ENCODE peak calls at places on chromosome 12, in seven cellular contexts. One of them, this sample, is unnamed.

GRCh38 chr12:79674629-79675028 is 16.1 kb downstream of the PAWR start:
- DNase-seq in M059J: peak
- DNase-seq in stimulated activated CD8-positive, alpha-beta memory T cell treated with anti-CD3 and anti-CD28 coated beads, Interleukin-15, amount 100 ng/mL, for 4 hours: no peak
- DNase-seq in stimulated activated CD4-positive, alpha-beta T cell treated with anti-CD3 and anti-CD28 coated beads, TNF-alpha, amount 100 ng/mL, for 1 hour: no peak
- DNase-seq in AG08395: no peak
- DNase-seq in T-helper 9 cell: no peak
- DNase-seq in DMS153: no peak
- DNase-seq in this sample: no peak

GRCh38 chr12:4346931-4347330 is 25.9 kb downstream of the TIGAR start:
- DNase-seq in DMS153: no peak
- DNase-seq in AG08395: no peak
- DNase-seq in M059J: no peak
- DNase-seq in stimulated activated CD4-positive, alpha-beta T cell treated with anti-CD3 and anti-CD28 coated beads, TNF-alpha, amount 100 ng/mL, for 1 hour: no peak
- DNase-seq in T-helper 9 cell: no peak
- DNase-seq in stimulated activated CD8-positive, alpha-beta memory T cell treated with anti-CD3 and anti-CD28 coated beads, Interleukin-15, amount 100 ng/mL, for 4 hours: no peak
- DNase-seq in this sample: no peak

GRCh38 chr12:45435945-45436710 is 220.2 kb downstream of the ANO6 start:
- DNase-seq in stimulated activated CD4-positive, alpha-beta T cell treated with anti-CD3 and anti-CD28 coated beads, TNF-alpha, amount 100 ng/mL, for 1 hour: no peak
- DNase-seq in AG08395: no peak
- DNase-seq in DMS153: no peak
- DNase-seq in stimulated activated CD8-positive, alpha-beta memory T cell treated with anti-CD3 and anti-CD28 coated beads, Interleukin-15, amount 100 ng/mL, for 4 hours: no peak
- DNase-seq in M059J: peak
- DNase-seq in T-helper 9 cell: no peak
- DNase-seq in this sample: peak

GRCh38 chr12:39807043-39807442 is 187.4 kb upstream of the ABCD2 start:
- DNase-seq in M059J: no peak
- DNase-seq in T-helper 9 cell: no peak
- DNase-seq in stimulated activated CD4-positive, alpha-beta T cell treated with anti-CD3 and anti-CD28 coated beads, TNF-alpha, amount 100 ng/mL, for 1 hour: no peak
- DNase-seq in DMS153: no peak
- DNase-seq in stimulated activated CD8-positive, alpha-beta memory T cell treated with anti-CD3 and anti-CD28 coated beads, Interleukin-15, amount 100 ng/mL, for 4 hours: no peak
- DNase-seq in AG08395: no peak
- DNase-seq in this sample: no peak

GRCh38 chr12:78229491-78230209 is 399.0 kb downstream of the NAV3 start:
- DNase-seq in M059J: peak
- DNase-seq in T-helper 9 cell: no peak
- DNase-seq in stimulated activated CD4-positive, alpha-beta T cell treated with anti-CD3 and anti-CD28 coated beads, TNF-alpha, amount 100 ng/mL, for 1 hour: no peak
- DNase-seq in AG08395: peak
- DNase-seq in stimulated activated CD8-positive, alpha-beta memory T cell treated with anti-CD3 and anti-CD28 coated beads, Interleukin-15, amount 100 ng/mL, for 4 hours: no peak
- DNase-seq in DMS153: no peak
- DNase-seq in this sample: no peak

GRCh38 chr12:127803545-127803944 is 463.4 kb upstream of the TMEM132C start:
- DNase-seq in DMS153: peak
- DNase-seq in M059J: peak
- DNase-seq in stimulated activated CD4-positive, alpha-beta T cell treated with anti-CD3 and anti-CD28 coated beads, TNF-alpha, amount 100 ng/mL, for 1 hour: no peak
- DNase-seq in AG08395: peak
- DNase-seq in T-helper 9 cell: no peak
- DNase-seq in stimulated activated CD8-positive, alpha-beta memory T cell treated with anti-CD3 and anti-CD28 coated beads, Interleukin-15, amount 100 ng/mL, for 4 hours: no peak
- DNase-seq in this sample: no peak

GRCh38 chr12:94815450-94815849 is 165.1 kb upstream of the TMCC3 start:
- DNase-seq in stimulated activated CD4-positive, alpha-beta T cell treated with anti-CD3 and anti-CD28 coated beads, TNF-alpha, amount 100 ng/mL, for 1 hour: no peak
- DNase-seq in stimulated activated CD8-positive, alpha-beta memory T cell treated with anti-CD3 and anti-CD28 coated beads, Interleukin-15, amount 100 ng/mL, for 4 hours: no peak
- DNase-seq in DMS153: no peak
- DNase-seq in AG08395: no peak
- DNase-seq in M059J: no peak
- DNase-seq in T-helper 9 cell: no peak
- DNase-seq in this sample: no peak

GRCh38 chr12:4388032-4388431 is 8.5 kb upstream of the FGF23 start:
- DNase-seq in AG08395: no peak
- DNase-seq in DMS153: no peak
- DNase-seq in T-helper 9 cell: no peak
- DNase-seq in stimulated activated CD4-positive, alpha-beta T cell treated with anti-CD3 and anti-CD28 coated beads, TNF-alpha, amount 100 ng/mL, for 1 hour: no peak
- DNase-seq in M059J: no peak
- DNase-seq in stimulated activated CD8-positive, alpha-beta memory T cell treated with anti-CD3 and anti-CD28 coated beads, Interleukin-15, amount 100 ng/mL, for 4 hours: no peak
- DNase-seq in this sample: no peak

GRCh38 chr12:113983777-113984448 is 17.8 kb upstream of the RBM19 start:
- DNase-seq in T-helper 9 cell: no peak
- DNase-seq in M059J: no peak
- DNase-seq in stimulated activated CD8-positive, alpha-beta memory T cell treated with anti-CD3 and anti-CD28 coated beads, Interleukin-15, amount 100 ng/mL, for 4 hours: no peak
- DNase-seq in AG08395: no peak
- DNase-seq in stimulated activated CD4-positive, alpha-beta T cell treated with anti-CD3 and anti-CD28 coated beads, TNF-alpha, amount 100 ng/mL, for 1 hour: no peak
- DNase-seq in DMS153: no peak
- DNase-seq in this sample: no peak

GRCh38 chr12:57169969-57170368 is 22.6 kb upstream of the LRP1-AS start:
- DNase-seq in stimulated activated CD8-positive, alpha-beta memory T cell treated with anti-CD3 and anti-CD28 coated beads, Interleukin-15, amount 100 ng/mL, for 4 hours: no peak
- DNase-seq in AG08395: no peak
- DNase-seq in DMS153: no peak
- DNase-seq in stimulated activated CD4-positive, alpha-beta T cell treated with anti-CD3 and anti-CD28 coated beads, TNF-alpha, amount 100 ng/mL, for 1 hour: no peak
- DNase-seq in T-helper 9 cell: no peak
- DNase-seq in M059J: no peak
- DNase-seq in this sample: no peak

GRCh38 chr12:68349921-68350606 is 17.9 kb upstream of the MDM1 start:
- DNase-seq in DMS153: peak
- DNase-seq in stimulated activated CD8-positive, alpha-beta memory T cell treated with anti-CD3 and anti-CD28 coated beads, Interleukin-15, amount 100 ng/mL, for 4 hours: no peak
- DNase-seq in T-helper 9 cell: no peak
- DNase-seq in stimulated activated CD4-positive, alpha-beta T cell treated with anti-CD3 and anti-CD28 coated beads, TNF-alpha, amount 100 ng/mL, for 1 hour: no peak
- DNase-seq in M059J: peak
- DNase-seq in AG08395: no peak
- DNase-seq in this sample: no peak

GRCh38 chr12:31353730-31354708 is 28.1 kb upstream of the SINHCAF start:
- DNase-seq in M059J: no peak
- DNase-seq in stimulated activated CD4-positive, alpha-beta T cell treated with anti-CD3 and anti-CD28 coated beads, TNF-alpha, amount 100 ng/mL, for 1 hour: no peak
- DNase-seq in AG08395: no peak
- DNase-seq in stimulated activated CD8-positive, alpha-beta memory T cell treated with anti-CD3 and anti-CD28 coated beads, Interleukin-15, amount 100 ng/mL, for 4 hours: no peak
- DNase-seq in T-helper 9 cell: no peak
- DNase-seq in DMS153: peak
- DNase-seq in this sample: peak

GRCh38 chr12:1580036-1580435 is 14.3 kb downstream of the FBXL14 start:
- DNase-seq in stimulated activated CD4-positive, alpha-beta T cell treated with anti-CD3 and anti-CD28 coated beads, TNF-alpha, amount 100 ng/mL, for 1 hour: no peak
- DNase-seq in M059J: no peak
- DNase-seq in T-helper 9 cell: no peak
- DNase-seq in DMS153: no peak
- DNase-seq in stimulated activated CD8-positive, alpha-beta memory T cell treated with anti-CD3 and anti-CD28 coated beads, Interleukin-15, amount 100 ng/mL, for 4 hours: no peak
- DNase-seq in AG08395: no peak
- DNase-seq in this sample: no peak

GRCh38 chr12:47370421-47370820 is 290.7 kb upstream of the AMIGO2 start:
- DNase-seq in T-helper 9 cell: no peak
- DNase-seq in M059J: no peak
- DNase-seq in AG08395: no peak
- DNase-seq in stimulated activated CD8-positive, alpha-beta memory T cell treated with anti-CD3 and anti-CD28 coated beads, Interleukin-15, amount 100 ng/mL, for 4 hours: no peak
- DNase-seq in DMS153: no peak
- DNase-seq in stimulated activated CD4-positive, alpha-beta T cell treated with anti-CD3 and anti-CD28 coated beads, TNF-alpha, amount 100 ng/mL, for 1 hour: no peak
- DNase-seq in this sample: no peak

GRCh38 chr12:28872654-28873268 is 276.3 kb upstream of the FAR2 start:
- DNase-seq in DMS153: peak
- DNase-seq in T-helper 9 cell: no peak
- DNase-seq in stimulated activated CD8-positive, alpha-beta memory T cell treated with anti-CD3 and anti-CD28 coated beads, Interleukin-15, amount 100 ng/mL, for 4 hours: no peak
- DNase-seq in M059J: peak
- DNase-seq in stimulated activated CD4-positive, alpha-beta T cell treated with anti-CD3 and anti-CD28 coated beads, TNF-alpha, amount 100 ng/mL, for 1 hour: no peak
- DNase-seq in AG08395: peak
- DNase-seq in this sample: peak

GRCh38 chr12:100234166-100234565 is 32.7 kb downstream of the DEPDC4 start:
- DNase-seq in DMS153: no peak
- DNase-seq in stimulated activated CD4-positive, alpha-beta T cell treated with anti-CD3 and anti-CD28 coated beads, TNF-alpha, amount 100 ng/mL, for 1 hour: no peak
- DNase-seq in T-helper 9 cell: no peak
- DNase-seq in AG08395: peak
- DNase-seq in stimulated activated CD8-positive, alpha-beta memory T cell treated with anti-CD3 and anti-CD28 coated beads, Interleukin-15, amount 100 ng/mL, for 4 hours: no peak
- DNase-seq in M059J: peak
- DNase-seq in this sample: no peak

GRCh38 chr12:75974323-75975273 is 57.0 kb downstream of the PHLDA1 start:
- DNase-seq in AG08395: no peak
- DNase-seq in T-helper 9 cell: no peak
- DNase-seq in M059J: no peak
- DNase-seq in DMS153: peak
- DNase-seq in stimulated activated CD8-positive, alpha-beta memory T cell treated with anti-CD3 and anti-CD28 coated beads, Interleukin-15, amount 100 ng/mL, for 4 hours: no peak
- DNase-seq in stimulated activated CD4-positive, alpha-beta T cell treated with anti-CD3 and anti-CD28 coated beads, TNF-alpha, amount 100 ng/mL, for 1 hour: no peak
- DNase-seq in this sample: no peak

GRCh38 chr12:24534632-24535031 is 414.3 kb downstream of the BCAT1 start:
- DNase-seq in stimulated activated CD4-positive, alpha-beta T cell treated with anti-CD3 and anti-CD28 coated beads, TNF-alpha, amount 100 ng/mL, for 1 hour: no peak
- DNase-seq in AG08395: no peak
- DNase-seq in stimulated activated CD8-positive, alpha-beta memory T cell treated with anti-CD3 and anti-CD28 coated beads, Interleukin-15, amount 100 ng/mL, for 4 hours: no peak
- DNase-seq in DMS153: no peak
- DNase-seq in T-helper 9 cell: no peak
- DNase-seq in M059J: no peak
- DNase-seq in this sample: peak

GRCh38 chr12:118328486-118329340 is 44.0 kb downstream of the TAOK3 start:
- DNase-seq in stimulated activated CD4-positive, alpha-beta T cell treated with anti-CD3 and anti-CD28 coated beads, TNF-alpha, amount 100 ng/mL, for 1 hour: no peak
- DNase-seq in AG08395: no peak
- DNase-seq in DMS153: no peak
- DNase-seq in T-helper 9 cell: no peak
- DNase-seq in M059J: no peak
- DNase-seq in stimulated activated CD8-positive, alpha-beta memory T cell treated with anti-CD3 and anti-CD28 coated beads, Interleukin-15, amount 100 ng/mL, for 4 hours: no peak
- DNase-seq in this sample: no peak

GRCh38 chr12:13032164-13032563 is 12.0 kb upstream of the FAM234B start:
- DNase-seq in DMS153: no peak
- DNase-seq in stimulated activated CD4-positive, alpha-beta T cell treated with anti-CD3 and anti-CD28 coated beads, TNF-alpha, amount 100 ng/mL, for 1 hour: no peak
- DNase-seq in T-helper 9 cell: no peak
- DNase-seq in AG08395: no peak
- DNase-seq in M059J: peak
- DNase-seq in stimulated activated CD8-positive, alpha-beta memory T cell treated with anti-CD3 and anti-CD28 coated beads, Interleukin-15, amount 100 ng/mL, for 4 hours: no peak
- DNase-seq in this sample: no peak

GRCh38 chr12:95146767-95147166 is 70.5 kb downstream of the FGD6 start:
- DNase-seq in T-helper 9 cell: no peak
- DNase-seq in stimulated activated CD4-positive, alpha-beta T cell treated with anti-CD3 and anti-CD28 coated beads, TNF-alpha, amount 100 ng/mL, for 1 hour: no peak
- DNase-seq in AG08395: no peak
- DNase-seq in DMS153: no peak
- DNase-seq in M059J: no peak
- DNase-seq in stimulated activated CD8-positive, alpha-beta memory T cell treated with anti-CD3 and anti-CD28 coated beads, Interleukin-15, amount 100 ng/mL, for 4 hours: no peak
- DNase-seq in this sample: no peak

GRCh38 chr12:127594351-127594970 is 672.5 kb upstream of the TMEM132C start:
- DNase-seq in AG08395: no peak
- DNase-seq in M059J: no peak
- DNase-seq in DMS153: peak
- DNase-seq in stimulated activated CD8-positive, alpha-beta memory T cell treated with anti-CD3 and anti-CD28 coated beads, Interleukin-15, amount 100 ng/mL, for 4 hours: no peak
- DNase-seq in stimulated activated CD4-positive, alpha-beta T cell treated with anti-CD3 and anti-CD28 coated beads, TNF-alpha, amount 100 ng/mL, for 1 hour: no peak
- DNase-seq in T-helper 9 cell: no peak
- DNase-seq in this sample: no peak

GRCh38 chr12:107921062-107921461 is 146.6 kb downstream of the ASCL4 start:
- DNase-seq in stimulated activated CD4-positive, alpha-beta T cell treated with anti-CD3 and anti-CD28 coated beads, TNF-alpha, amount 100 ng/mL, for 1 hour: no peak
- DNase-seq in M059J: no peak
- DNase-seq in DMS153: no peak
- DNase-seq in T-helper 9 cell: no peak
- DNase-seq in stimulated activated CD8-positive, alpha-beta memory T cell treated with anti-CD3 and anti-CD28 coated beads, Interleukin-15, amount 100 ng/mL, for 4 hours: no peak
- DNase-seq in AG08395: no peak
- DNase-seq in this sample: no peak

GRCh38 chr12:3137268-3137761 is 60.1 kb downstream of the TSPAN9 start:
- DNase-seq in T-helper 9 cell: no peak
- DNase-seq in stimulated activated CD4-positive, alpha-beta T cell treated with anti-CD3 and anti-CD28 coated beads, TNF-alpha, amount 100 ng/mL, for 1 hour: no peak
- DNase-seq in stimulated activated CD8-positive, alpha-beta memory T cell treated with anti-CD3 and anti-CD28 coated beads, Interleukin-15, amount 100 ng/mL, for 4 hours: no peak
- DNase-seq in DMS153: no peak
- DNase-seq in M059J: no peak
- DNase-seq in AG08395: peak
- DNase-seq in this sample: no peak

GRCh38 chr12:63857771-63858670 is 13.5 kb downstream of the SRGAP1 start:
- DNase-seq in T-helper 9 cell: no peak
- DNase-seq in stimulated activated CD8-positive, alpha-beta memory T cell treated with anti-CD3 and anti-CD28 coated beads, Interleukin-15, amount 100 ng/mL, for 4 hours: no peak
- DNase-seq in DMS153: no peak
- DNase-seq in M059J: peak
- DNase-seq in stimulated activated CD4-positive, alpha-beta T cell treated with anti-CD3 and anti-CD28 coated beads, TNF-alpha, amount 100 ng/mL, for 1 hour: no peak
- DNase-seq in AG08395: peak
- DNase-seq in this sample: no peak

GRCh38 chr12:80001562-80001961 is 66.7 kb upstream of the PPP1R12A start:
- DNase-seq in T-helper 9 cell: no peak
- DNase-seq in stimulated activated CD8-positive, alpha-beta memory T cell treated with anti-CD3 and anti-CD28 coated beads, Interleukin-15, amount 100 ng/mL, for 4 hours: no peak
- DNase-seq in AG08395: no peak
- DNase-seq in stimulated activated CD4-positive, alpha-beta T cell treated with anti-CD3 and anti-CD28 coated beads, TNF-alpha, amount 100 ng/mL, for 1 hour: no peak
- DNase-seq in M059J: no peak
- DNase-seq in DMS153: no peak
- DNase-seq in this sample: no peak

GRCh38 chr12:45669093-45669492 is 60.4 kb upstream of the ARID2 start:
- DNase-seq in AG08395: no peak
- DNase-seq in T-helper 9 cell: no peak
- DNase-seq in stimulated activated CD4-positive, alpha-beta T cell treated with anti-CD3 and anti-CD28 coated beads, TNF-alpha, amount 100 ng/mL, for 1 hour: no peak
- DNase-seq in DMS153: no peak
- DNase-seq in stimulated activated CD8-positive, alpha-beta memory T cell treated with anti-CD3 and anti-CD28 coated beads, Interleukin-15, amount 100 ng/mL, for 4 hours: no peak
- DNase-seq in M059J: peak
- DNase-seq in this sample: no peak

GRCh38 chr12:47989666-47990065 is 14.6 kb downstream of the COL2A1 start:
- DNase-seq in M059J: no peak
- DNase-seq in T-helper 9 cell: no peak
- DNase-seq in DMS153: no peak
- DNase-seq in stimulated activated CD4-positive, alpha-beta T cell treated with anti-CD3 and anti-CD28 coated beads, TNF-alpha, amount 100 ng/mL, for 1 hour: no peak
- DNase-seq in AG08395: no peak
- DNase-seq in stimulated activated CD8-positive, alpha-beta memory T cell treated with anti-CD3 and anti-CD28 coated beads, Interleukin-15, amount 100 ng/mL, for 4 hours: no peak
- DNase-seq in this sample: no peak

GRCh38 chr12:1350055-1350933 is 244.1 kb downstream of the FBXL14 start:
- DNase-seq in DMS153: no peak
- DNase-seq in T-helper 9 cell: no peak
- DNase-seq in AG08395: peak
- DNase-seq in M059J: peak
- DNase-seq in stimulated activated CD8-positive, alpha-beta memory T cell treated with anti-CD3 and anti-CD28 coated beads, Interleukin-15, amount 100 ng/mL, for 4 hours: no peak
- DNase-seq in stimulated activated CD4-positive, alpha-beta T cell treated with anti-CD3 and anti-CD28 coated beads, TNF-alpha, amount 100 ng/mL, for 1 hour: no peak
- DNase-seq in this sample: no peak

GRCh38 chr12:26566670-26567069 is 266.3 kb downstream of the ITPR2 start:
- DNase-seq in M059J: no peak
- DNase-seq in DMS153: no peak
- DNase-seq in stimulated activated CD4-positive, alpha-beta T cell treated with anti-CD3 and anti-CD28 coated beads, TNF-alpha, amount 100 ng/mL, for 1 hour: no peak
- DNase-seq in T-helper 9 cell: no peak
- DNase-seq in stimulated activated CD8-positive, alpha-beta memory T cell treated with anti-CD3 and anti-CD28 coated beads, Interleukin-15, amount 100 ng/mL, for 4 hours: no peak
- DNase-seq in AG08395: peak
- DNase-seq in this sample: no peak

GRCh38 chr12:13101854-13102375 is 1.6 kb downstream of the GSG1 start:
- DNase-seq in stimulated activated CD4-positive, alpha-beta T cell treated with anti-CD3 and anti-CD28 coated beads, TNF-alpha, amount 100 ng/mL, for 1 hour: no peak
- DNase-seq in T-helper 9 cell: no peak
- DNase-seq in M059J: peak
- DNase-seq in DMS153: peak
- DNase-seq in AG08395: peak
- DNase-seq in stimulated activated CD8-positive, alpha-beta memory T cell treated with anti-CD3 and anti-CD28 coated beads, Interleukin-15, amount 100 ng/mL, for 4 hours: no peak
- DNase-seq in this sample: peak

GRCh38 chr12:39239484-39240143 is 203.3 kb downstream of the KIF21A start:
- DNase-seq in M059J: no peak
- DNase-seq in stimulated activated CD8-positive, alpha-beta memory T cell treated with anti-CD3 and anti-CD28 coated beads, Interleukin-15, amount 100 ng/mL, for 4 hours: no peak
- DNase-seq in DMS153: no peak
- DNase-seq in AG08395: no peak
- DNase-seq in T-helper 9 cell: no peak
- DNase-seq in stimulated activated CD4-positive, alpha-beta T cell treated with anti-CD3 and anti-CD28 coated beads, TNF-alpha, amount 100 ng/mL, for 1 hour: no peak
- DNase-seq in this sample: no peak

GRCh38 chr12:6167327-6168280 is 32.6 kb upstream of the CD9 start:
- DNase-seq in AG08395: peak
- DNase-seq in T-helper 9 cell: no peak
- DNase-seq in stimulated activated CD8-positive, alpha-beta memory T cell treated with anti-CD3 and anti-CD28 coated beads, Interleukin-15, amount 100 ng/mL, for 4 hours: peak
- DNase-seq in M059J: peak
- DNase-seq in stimulated activated CD4-positive, alpha-beta T cell treated with anti-CD3 and anti-CD28 coated beads, TNF-alpha, amount 100 ng/mL, for 1 hour: no peak
- DNase-seq in DMS153: no peak
- DNase-seq in this sample: no peak

GRCh38 chr12:53572134-53572758 is 53.9 kb downstream of the ATF7 start:
- DNase-seq in M059J: no peak
- DNase-seq in stimulated activated CD8-positive, alpha-beta memory T cell treated with anti-CD3 and anti-CD28 coated beads, Interleukin-15, amount 100 ng/mL, for 4 hours: no peak
- DNase-seq in DMS153: no peak
- DNase-seq in stimulated activated CD4-positive, alpha-beta T cell treated with anti-CD3 and anti-CD28 coated beads, TNF-alpha, amount 100 ng/mL, for 1 hour: no peak
- DNase-seq in AG08395: no peak
- DNase-seq in T-helper 9 cell: no peak
- DNase-seq in this sample: no peak

GRCh38 chr12:6074394-6074793 is 50.1 kb downstream of the VWF start:
- DNase-seq in stimulated activated CD8-positive, alpha-beta memory T cell treated with anti-CD3 and anti-CD28 coated beads, Interleukin-15, amount 100 ng/mL, for 4 hours: peak
- DNase-seq in M059J: no peak
- DNase-seq in AG08395: no peak
- DNase-seq in DMS153: no peak
- DNase-seq in T-helper 9 cell: no peak
- DNase-seq in stimulated activated CD4-positive, alpha-beta T cell treated with anti-CD3 and anti-CD28 coated beads, TNF-alpha, amount 100 ng/mL, for 1 hour: no peak
- DNase-seq in this sample: no peak

GRCh38 chr12:121530600-121531355 is 50.0 kb downstream of the KDM2B start:
- DNase-seq in stimulated activated CD8-positive, alpha-beta memory T cell treated with anti-CD3 and anti-CD28 coated beads, Interleukin-15, amount 100 ng/mL, for 4 hours: peak
- DNase-seq in M059J: peak
- DNase-seq in DMS153: no peak
- DNase-seq in AG08395: peak
- DNase-seq in stimulated activated CD4-positive, alpha-beta T cell treated with anti-CD3 and anti-CD28 coated beads, TNF-alpha, amount 100 ng/mL, for 1 hour: peak
- DNase-seq in T-helper 9 cell: peak
- DNase-seq in this sample: peak